ENCODE peak calls at places on chromosomes 11 and 22, in six cellular contexts. T is breast epithelium, B is psoas muscle, L is heart right ventricle, P is heart left ventricle, X is MM.1S. R is an unnamed sample.

GRCh38 chr22:43014062-43014875 is 680 bp downstream of the PACSIN2 start:
- DNase-seq in T (peak; percentile 65), B (peak; percentile 45), L (peak; percentile 31), P (peak; percentile 40), X (peak; percentile 14), R (no peak)

GRCh38 chr11:85682330-85683305 is 3.4 kb downstream of the CCDC89 start:
- DNase-seq in T (no peak), B (peak; percentile 75), L (peak; percentile 72), P (peak; percentile 78), X (no peak), R (peak; percentile 45)

GRCh38 chr22:24433001-24433867 is 5.8 kb downstream of the ADORA2A start:
- DNase-seq in T (no peak), B (no peak), L (no peak), P (peak; percentile 25), X (no peak), R (no peak)

GRCh38 chr22:33492210-33492651 is 428.0 kb downstream of the LARGE1 start:
- DNase-seq in T (no peak), B (no peak), L (no peak), P (no peak), X (no peak), R (no peak)

GRCh38 chr11:808427-809286 is 1.1 kb upstream of the RPLP2 start:
- DNase-seq in T (no peak), B (peak; percentile 91), L (no peak), P (peak; percentile 91), X (peak; percentile 45), R (no peak)

GRCh38 chr11:77400306-77400705 is 73.6 kb downstream of the PAK1 start:
- DNase-seq in T (no peak), B (no peak), L (no peak), P (no peak), X (no peak), R (no peak)

GRCh38 chr11:125036933-125037332 is 26.2 kb upstream of the SLC37A2 start:
- DNase-seq in T (no peak), B (no peak), L (no peak), P (no peak), X (peak; percentile 65), R (no peak)

GRCh38 chr11:73996161-73996747 is 12.6 kb downstream of the UCP3 start:
- DNase-seq in T (no peak), B (no peak), L (no peak), P (no peak), X (no peak), R (no peak)

GRCh38 chr22:29344137-29344536 is 28.6 kb upstream of the RASL10A start:
- DNase-seq in T (peak; percentile 83), B (peak; percentile 87), L (peak; percentile 57), P (peak; percentile 79), X (no peak), R (no peak)

GRCh38 chr11:6992457-6993431 is 27.4 kb downstream of the ZNF214 start:
- DNase-seq in T (no peak), B (no peak), L (no peak), P (no peak), X (no peak), R (no peak)

GRCh38 chr22:24834845-24835570 is 29.0 kb downstream of the SGSM1 start:
- DNase-seq in T (no peak), B (no peak), L (no peak), P (no peak), X (no peak), R (no peak)

GRCh38 chr22:29190915-29191314 is 14.8 kb upstream of the EMID1 start:
- DNase-seq in T (no peak), B (no peak), L (no peak), P (no peak), X (no peak), R (no peak)

GRCh38 chr11:67503119-67504022 is 1.8 kb downstream of the PITPNM1 start:
- DNase-seq in T (no peak), B (no peak), L (no peak), P (no peak), X (no peak), R (no peak)

GRCh38 chr11:118662401-118663271 is 16.8 kb downstream of the TREH start:
- DNase-seq in T (no peak), B (no peak), L (no peak), P (no peak), X (no peak), R (no peak)

GRCh38 chr11:113384551-113384950 is 3.0 kb upstream of the ANKK1 start:
- DNase-seq in T (no peak), B (no peak), L (no peak), P (no peak), X (no peak), R (no peak)

GRCh38 chr22:32040324-32040904 is 2.6 kb upstream of the SLC5A1 start:
- DNase-seq in T (no peak), B (no peak), L (no peak), P (no peak), X (peak; percentile 55), R (no peak)

GRCh38 chr11:17564687-17565042 is 17.6 kb downstream of the OTOG start:
- DNase-seq in T (no peak), B (no peak), L (no peak), P (no peak), X (no peak), R (no peak)

GRCh38 chr11:12329169-12329568 is 48.2 kb upstream of the PARVA start:
- DNase-seq in T (no peak), B (no peak), L (no peak), P (no peak), X (no peak), R (no peak)

GRCh38 chr11:28615542-28615941 is 507.4 kb downstream of the METTL15 start:
- DNase-seq in T (no peak), B (no peak), L (no peak), P (no peak), X (no peak), R (no peak)

GRCh38 chr11:113935858-113936257 is 31.3 kb downstream of the HTR3B start:
- DNase-seq in T (no peak), B (no peak), L (no peak), P (no peak), X (no peak), R (no peak)

GRCh38 chr11:68340784-68341556 is 28.6 kb downstream of the LRP5 start:
- DNase-seq in T (no peak), B (no peak), L (no peak), P (no peak), X (no peak), R (no peak)

GRCh38 chr11:83157755-83158473 is 983 bp downstream of the PCF11 start:
- DNase-seq in T (peak; percentile 56), B (peak; percentile 48), L (peak; percentile 55), P (peak; percentile 64), X (peak; percentile 48), R (peak; percentile 19)

GRCh38 chr11:92224394-92225205 is at the start of gene FAT3:
- DNase-seq in T (no peak), B (peak; percentile 35), L (peak; percentile 3), P (peak; percentile 25), X (no peak), R (no peak)

GRCh38 chr11:124917115-124917637 is 1.9 kb upstream of the HEPN1 start:
- DNase-seq in T (no peak), B (no peak), L (no peak), P (no peak), X (no peak), R (no peak)

GRCh38 chr22:23116506-23117263 is 25.1 kb downstream of the RSPH14 start:
- DNase-seq in T (no peak), B (no peak), L (no peak), P (no peak), X (no peak), R (no peak)

GRCh38 chr11:3964935-3965511 is 109.6 kb downstream of the STIM1 start:
- DNase-seq in T (no peak), B (no peak), L (no peak), P (no peak), X (no peak), R (no peak)

GRCh38 chr11:126431401-126432064 is 76.0 kb downstream of the ST3GAL4 start:
- DNase-seq in T (no peak), B (peak; percentile 83), L (peak; percentile 57), P (peak; percentile 85), X (no peak), R (no peak)

GRCh38 chr11:46309669-46310288 is 32.3 kb downstream of the CREB3L1 start:
- DNase-seq in T (no peak), B (no peak), L (no peak), P (no peak), X (no peak), R (no peak)

GRCh38 chr11:121575250-121575962 is 122.6 kb upstream of the SORL1-AS1 start:
- DNase-seq in T (no peak), B (peak; percentile 50), L (peak; percentile 52), P (peak; percentile 89), X (no peak), R (no peak)

GRCh38 chr11:70567680-70568503 is 169.6 kb downstream of the CTTN start:
- DNase-seq in T (no peak), B (peak; percentile 51), L (peak; percentile 43), P (peak; percentile 72), X (no peak), R (no peak)

GRCh38 chr11:60625262-60625661 is 74.2 kb upstream of the MS4A8 start:
- DNase-seq in T (no peak), B (no peak), L (no peak), P (no peak), X (peak; percentile 64), R (no peak)

GRCh38 chr11:44116433-44116832 is 21.0 kb downstream of the EXT2 start:
- DNase-seq in T (no peak), B (no peak), L (no peak), P (no peak), X (no peak), R (no peak)

GRCh38 chr11:44125598-44125997 is 30.1 kb downstream of the EXT2 start:
- DNase-seq in T (no peak), B (no peak), L (no peak), P (no peak), X (peak; percentile 44), R (no peak)

GRCh38 chr11:44120169-44120568 is 24.7 kb downstream of the EXT2 start:
- DNase-seq in T (no peak), B (no peak), L (no peak), P (peak; percentile 39), X (no peak), R (no peak)
- TF ChIP-seq CTCF in T (no peak), B (peak; percentile 55), L (peak; percentile 69), P (peak; percentile 44), X (peak; percentile 14), R (no peak)

GRCh38 chr11:16276251-16276650 is 80.1 kb downstream of the SOX6 start:
- DNase-seq in T (no peak), B (no peak), L (no peak), P (no peak), X (no peak), R (no peak)
- H3K27ac ChIP-seq in T (no peak overlapping the region), B (no peak overlapping the region), L (no peak overlapping the region), P (no peak overlapping the region), X (no peak overlapping the region), R (no peak overlapping the region)

GRCh38 chr11:79083346-79083745 is 357.5 kb downstream of the TENM4 start:
- DNase-seq in T (no peak), B (no peak), L (no peak), P (no peak), X (no peak), R (no peak)
- H3K27me3 ChIP-seq in T (no peaks in the 10 kb centered on the region), B (no peaks in the 10 kb centered on the region), L (no peaks in the 10 kb centered on the region), P (no peaks in the 10 kb centered on the region), X (no peaks in the 10 kb centered on the region), R (no peaks in the 10 kb centered on the region)

DNA sequence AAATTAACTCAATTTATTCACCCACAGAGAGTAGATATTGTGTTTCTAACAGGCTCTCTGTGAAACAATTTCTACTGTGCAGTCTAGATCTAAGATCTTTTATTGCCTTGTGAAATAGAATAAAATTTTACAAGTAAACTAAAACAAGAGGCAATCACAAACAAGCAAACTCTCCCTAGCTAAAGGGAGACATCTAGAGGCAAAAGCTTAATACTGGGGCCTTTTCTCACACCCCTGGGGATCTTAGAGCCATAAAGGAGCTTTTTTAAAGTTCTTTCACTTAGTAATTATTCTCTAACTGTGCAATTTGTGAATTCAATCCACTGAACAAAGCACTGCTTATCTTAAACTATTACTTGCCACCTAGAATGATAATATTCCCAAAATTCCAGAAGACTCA is 19.7 kb downstream of the ALG9 start:
- DNase-seq in T (no peak), B (no peak), L (no peak), P (no peak), X (no peak), R (no peak)
- TF ChIP-seq CTCF in T (no peak), B (peak; percentile 18), L (peak; percentile 22), P (no peak), X (peak; percentile 32), R (no peak)